ENCODE peak calls at places on chromosomes 12 and 14, in five cellular contexts. M is esophagus squamous epithelium, S is brain microvascular endothelial cell, V is mammary epithelial cell, T is AG09309. P is an unnamed sample.

GRCh38 chr14:44316647-44317432 is 190.2 kb downstream of the FSCB start:
- DNase-seq in T (peak), S (peak), V (peak), M (no peak), P (peak)

GRCh38 chr14:34203271-34203722 is 252.4 kb upstream of the EGLN3 start:
- DNase-seq in M (no peak), S (no peak), V (peak), T (peak), P (no peak)

GRCh38 chr12:116123511-116124258 is 153.8 kb downstream of the MED13L start:
- DNase-seq in V (peak), M (no peak), S (peak), T (no peak), P (no peak)

GRCh38 chr12:56029666-56030293 is 8.9 kb downstream of the IKZF4 start:
- DNase-seq in M (no peak), V (no peak), S (peak), T (peak), P (no peak)

GRCh38 chr12:29807125-29807524 is 23.4 kb upstream of the TMTC1 start:
- DNase-seq in S (peak), V (peak), M (no peak), T (no peak), P (no peak)

GRCh38 chr12:100955139-100955538 is 160.6 kb downstream of the ANO4 start:
- DNase-seq in T (no peak), M (no peak), S (peak), V (peak), P (peak)

GRCh38 chr12:4193821-4194220 is 79.7 kb upstream of the CCND2 start:
- DNase-seq in S (no peak), V (no peak), T (no peak), M (no peak), P (no peak)

GRCh38 chr14:21729703-21730212 is 56.1 kb upstream of the OR4E1 start:
- DNase-seq in V (no peak), S (no peak), T (no peak), M (no peak), P (no peak)

GRCh38 chr12:98699568-98699967 is 54.5 kb downstream of the APAF1 start:
- DNase-seq in M (no peak), T (no peak), S (no peak), V (no peak), P (no peak)

GRCh38 chr14:104602933-104603325 is 1.6 kb downstream of the TMEM179 start:
- DNase-seq in M (no peak), T (no peak), V (no peak), S (no peak), P (no peak)

GRCh38 chr12:57693317-57693658 is 644 bp upstream of the OS9 start:
- DNase-seq in T (no peak), S (no peak), M (no peak), V (no peak), P (no peak)

GRCh38 chr14:76250345-76250744 is 98.6 kb downstream of the GPATCH2L start:
- DNase-seq in V (no peak), S (no peak), T (no peak), M (no peak), P (no peak)

GRCh38 chr14:34649344-34649743 is 19.4 kb upstream of the SNX6 start:
- DNase-seq in S (peak), T (peak), V (peak), M (no peak), P (no peak)

GRCh38 chr12:75722714-75723200 is 211.3 kb upstream of the KRR1 start:
- DNase-seq in V (peak), T (peak), S (peak), M (no peak), P (no peak)

GRCh38 chr12:1580036-1580435 is 14.3 kb downstream of the FBXL14 start:
- DNase-seq in V (no peak), M (no peak), T (no peak), S (no peak), P (no peak)

GRCh38 chr12:92899388-92900001 is 29.6 kb downstream of the EEA1 start:
- DNase-seq in S (peak), T (peak), M (no peak), V (peak), P (peak)

GRCh38 chr12:19665105-19665900 is 226.0 kb downstream of the AEBP2 start:
- DNase-seq in S (no peak), T (no peak), V (no peak), M (no peak), P (no peak)

GRCh38 chr14:105427412-105427811 is 7.8 kb downstream of the MTA1 start:
- DNase-seq in M (no peak), V (no peak), S (no peak), T (no peak), P (no peak)

GRCh38 chr14:58730793-58731464 is 93.2 kb downstream of the DACT1 start:
- DNase-seq in V (no peak), M (no peak), T (peak), S (no peak), P (no peak)

GRCh38 chr14:92737206-92737605 is 11.2 kb downstream of the LGMN start:
- DNase-seq in S (no peak), V (no peak), M (no peak), T (no peak), P (no peak)

GRCh38 chr12:116339062-116339461 is 61.6 kb upstream of the MED13L start:
- DNase-seq in T (no peak), M (no peak), S (no peak), V (no peak), P (no peak)

DNA sequence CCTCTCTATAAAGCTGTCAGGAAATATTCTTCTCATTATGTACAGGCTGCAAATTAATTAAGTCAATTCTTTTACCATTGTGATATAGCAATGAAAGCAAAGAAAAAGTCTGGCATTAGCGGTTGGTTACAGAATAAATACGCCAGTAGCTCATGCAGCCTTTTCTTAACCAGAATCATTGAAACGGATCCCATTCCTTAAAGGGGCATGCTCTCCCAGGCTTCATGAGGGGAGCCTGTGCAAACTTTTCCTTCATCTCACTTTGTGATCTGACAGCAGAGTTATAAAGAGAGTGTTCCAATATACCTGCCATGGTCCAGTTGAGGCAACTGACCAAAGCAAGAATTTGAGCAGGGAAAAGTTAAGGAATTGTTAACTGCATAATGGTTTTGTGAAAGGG is 337.7 kb downstream of the EMP1 start:
- DNase-seq in M (no peak), V (no peak), S (no peak), T (no peak), P (no peak)
- H3K4me3 ChIP-seq in M (no peak), V (no peak), S (no peak), T (no peak), P (peak)

GRCh38 chr12:132953163-132953425 is 3.0 kb downstream of the ZNF605 start:
- DNase-seq in T (no peak), S (no peak), M (no peak), V (no peak), P (no peak)

GRCh38 chr12:132953771-132954170 is 2.3 kb downstream of the ZNF605 start:
- DNase-seq in V (no peak), T (no peak), M (no peak), S (no peak), P (no peak)

GRCh38 chr12:132955933-132956725 is at the start of gene ZNF605:
- DNase-seq in M (peak), S (peak), V (peak), T (peak), P (peak)

GRCh38 chr12:132954471-132955048 is 1.5 kb downstream of the ZNF605 start:
- DNase-seq in V (no peak), M (no peak), S (no peak), T (no peak), P (no peak)

DNA sequence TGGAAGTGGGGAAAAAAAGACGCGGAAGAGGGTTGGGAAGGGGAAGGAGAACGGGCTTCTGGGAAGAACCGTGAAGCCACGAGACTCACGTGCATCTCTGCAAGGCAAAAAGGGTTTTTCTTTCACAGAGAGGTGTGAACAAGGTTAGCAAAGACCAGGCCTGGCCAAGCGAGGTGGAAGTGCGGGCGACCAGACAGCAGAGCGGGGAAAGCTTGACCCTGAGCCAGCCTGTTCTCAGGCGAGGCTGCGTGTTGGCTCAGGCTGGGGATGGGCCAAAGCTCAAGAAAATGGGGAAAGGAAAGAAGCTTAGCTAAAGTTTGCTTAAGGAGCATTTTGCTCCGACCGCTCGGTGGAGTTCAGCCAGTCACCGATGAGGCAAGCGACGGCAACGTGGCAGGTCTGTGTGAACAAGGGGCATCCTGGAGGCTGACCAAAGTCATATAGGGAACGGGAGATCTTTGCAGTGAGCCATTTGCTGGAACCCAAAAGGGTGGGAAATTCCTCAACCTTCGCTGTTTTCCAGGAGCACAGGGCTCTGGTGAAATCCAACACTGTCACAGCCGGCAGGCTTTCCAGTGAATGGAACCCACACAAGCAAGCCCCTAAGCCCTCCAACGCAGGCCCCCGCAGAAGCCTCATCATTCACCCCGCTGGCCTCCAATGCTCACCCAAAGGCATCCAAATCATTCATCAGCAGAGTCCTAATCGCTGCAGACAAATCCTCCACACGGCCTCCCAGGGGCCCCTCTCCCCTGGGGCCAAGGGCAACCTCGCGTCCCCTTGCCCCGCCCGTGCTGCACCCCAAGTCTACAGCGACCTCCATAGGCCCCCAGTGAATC is 793 bp downstream of the ZNF605 start:
- DNase-seq in M (no peak), S (peak), T (peak), V (peak), P (no peak)
- TF ChIP-seq CTCF in M (no peak), S (no peak), T (no peak), V (no peak), P (no peak)

GRCh38 chr12:27779837-27780611 is at the start of the genes KLHL42 and MANSC4:
- DNase-seq in M (no peak), V (peak), T (no peak), S (peak), P (no peak)
- H3K4me3 ChIP-seq in M (peak), V (peak), T (peak), S (peak), P (peak)

GRCh38 chr12:111685811-111686573 is at the start of the genes ACAD10 and BRAP:
- DNase-seq in M (peak), V (peak), T (peak), S (peak), P (peak)
- TF ChIP-seq CTCF in M (no peak), V (no peak), T (no peak), S (no peak), P (no peak)